ENCODE peak calls at places on chromosomes 12 and 14, in seven cellular contexts. G, H, V, E, O, Q and N are unnamed samples.

GRCh38 chr12:13177373-13177772 is 19.2 kb upstream of the EMP1 start:
- DNase-seq in E (no peak), O (no peak), H (no peak), G (no peak), Q (no peak), V (no peak), N (no peak)

GRCh38 chr14:90426663-90427062 is 29.8 kb downstream of the CALM1 start:
- DNase-seq in G (no peak), H (no peak), Q (no peak), V (no peak), E (peak; percentile 37), O (no peak), N (no peak)

GRCh38 chr12:10235761-10236631 is 23.3 kb downstream of the GABARAPL1 start:
- DNase-seq in G (no peak), H (no peak), Q (no peak), V (no peak), O (peak; percentile 43), E (peak; percentile 22), N (peak; percentile 47)

GRCh38 chr12:76143343-76144252 is 59.1 kb upstream of the NAP1L1 start:
- DNase-seq in Q (no peak), O (no peak), E (no peak), V (no peak), H (no peak), G (no peak), N (no peak)

GRCh38 chr12:122895290-122895689 is 634 bp downstream of the VPS37B start:
- DNase-seq in O (no peak), G (no peak), V (no peak), E (no peak), Q (no peak), H (no peak), N (no peak)

GRCh38 chr12:113030875-113031525 is 25.5 kb upstream of the DTX1 start:
- DNase-seq in Q (no peak), G (no peak), O (peak; percentile 52), E (peak; percentile 15), V (no peak), H (no peak), N (peak; percentile 70)

GRCh38 chr12:16884056-16884455 is 278.1 kb upstream of the LMO3 start:
- DNase-seq in V (no peak), H (no peak), O (no peak), Q (no peak), G (no peak), E (no peak), N (no peak)

GRCh38 chr14:70032016-70032415 is 152.8 kb downstream of the SMOC1 start:
- DNase-seq in Q (no peak), O (no peak), E (no peak), H (no peak), V (no peak), G (no peak), N (no peak)

GRCh38 chr12:1469063-1469462 is 125.3 kb downstream of the FBXL14 start:
- DNase-seq in Q (no peak), O (no peak), E (no peak), G (no peak), V (no peak), H (no peak), N (no peak)

GRCh38 chr12:6084261-6084968 is 40.1 kb downstream of the VWF start:
- DNase-seq in G (peak; percentile 54), O (peak; percentile 87), H (peak; percentile 39), Q (no peak), E (no peak), V (no peak), N (peak; percentile 83)

GRCh38 chr14:64923015-64923414 is 8.8 kb downstream of the CHURC1 start:
- DNase-seq in Q (no peak), G (no peak), O (no peak), H (no peak), E (no peak), V (no peak), N (no peak)

GRCh38 chr14:77059276-77059934 is 30.9 kb upstream of the IRF2BPL start:
- DNase-seq in G (peak; percentile 49), E (no peak), H (no peak), O (peak; percentile 90), Q (no peak), V (no peak), N (peak; percentile 74)

GRCh38 chr14:99659333-99659741 is 14.4 kb downstream of the HHIPL1 start:
- DNase-seq in H (no peak), Q (no peak), V (no peak), G (no peak), O (no peak), E (no peak), N (no peak)

GRCh38 chr12:112347521-112347920 is 34.7 kb downstream of the HECTD4 start:
- DNase-seq in V (no peak), E (no peak), G (no peak), Q (no peak), O (no peak), H (no peak), N (no peak)

GRCh38 chr14:50039734-50040400 is 76.5 kb downstream of the VCPKMT start:
- DNase-seq in Q (no peak), V (peak; percentile 85), O (peak; percentile 86), E (no peak), G (no peak), H (peak; percentile 76), N (peak; percentile 48)

GRCh38 chr12:132178314-132178713 is 34.1 kb downstream of the NOC4L start:
- DNase-seq in E (no peak), V (no peak), G (no peak), O (no peak), Q (no peak), H (no peak), N (no peak)

GRCh38 chr14:79659995-79660975 is 551.0 kb downstream of the DIO2 start:
- DNase-seq in E (no peak), H (no peak), G (no peak), Q (no peak), V (no peak), O (no peak), N (no peak)

GRCh38 chr14:91186515-91187066 is 57.9 kb downstream of the GPR68 start:
- DNase-seq in E (no peak), V (no peak), G (no peak), O (no peak), H (no peak), Q (no peak), N (no peak)

GRCh38 chr12:131606218-131606899 is 104.5 kb upstream of the SFSWAP start:
- DNase-seq in E (no peak), H (no peak), G (no peak), V (no peak), Q (no peak), O (no peak), N (no peak)

GRCh38 chr14:105690671-105691070 is 164.3 kb downstream of the TMEM121 start:
- DNase-seq in H (no peak), Q (no peak), O (no peak), E (no peak), V (no peak), G (no peak), N (no peak)

GRCh38 chr14:61297581-61297980 is 16.4 kb upstream of the TMEM30B start:
- DNase-seq in Q (no peak), G (no peak), V (no peak), H (no peak), O (no peak), E (no peak), N (no peak)

GRCh38 chr14:69316449-69317391 is 56.8 kb downstream of the GALNT16 start:
- DNase-seq in Q (peak; percentile 37), H (peak; percentile 77), V (peak; percentile 58), E (peak; percentile 51), G (peak; percentile 81), O (peak; percentile 86), N (peak; percentile 82)

GRCh38 chr14:23384364-23385080 is 7.7 kb downstream of the CMTM5 start:
- DNase-seq in V (no peak), O (no peak), G (no peak), E (no peak), H (no peak), Q (no peak), N (no peak)

GRCh38 chr14:75450381-75451276 is 22.8 kb downstream of the JDP2 start:
- DNase-seq in G (peak; percentile 68), O (peak; percentile 95), E (no peak), Q (peak; percentile 93), H (peak; percentile 86), V (peak; percentile 62), N (peak; percentile 84)

DNA sequence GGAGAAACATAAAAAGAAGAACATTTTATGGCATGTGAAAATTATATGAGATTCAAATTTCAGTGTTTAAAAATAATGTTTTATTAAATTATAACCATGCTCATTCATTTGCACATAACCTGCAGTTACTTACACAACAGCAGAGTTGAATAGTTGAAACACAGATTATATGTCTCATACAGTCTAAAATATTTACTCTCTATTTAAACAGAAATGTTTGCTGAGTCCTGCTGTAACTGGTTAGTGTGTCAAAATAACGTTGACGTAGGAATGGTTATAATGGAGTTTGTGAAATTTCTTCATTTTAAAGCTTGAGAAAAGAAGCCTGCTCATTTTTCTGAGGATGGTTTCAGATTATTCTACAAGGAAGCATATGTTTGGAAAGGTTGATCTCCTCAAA is 196.5 kb upstream of the GARIN2 start:
- DNase-seq in Q (no peak), H (no peak), G (no peak), O (no peak), V (no peak), E (no peak), N (no peak)
- H3K27ac ChIP-seq in Q (no peak overlapping the region), H (no peak overlapping the region), G (no peak overlapping the region), O (no peak overlapping the region), V (no peak overlapping the region), E (no peak overlapping the region), N (no peak overlapping the region)

GRCh38 chr14:104293851-104294627 is 155.7 kb downstream of the KIF26A start:
- DNase-seq in E (peak; percentile 38), O (no peak), Q (no peak), V (peak; percentile 41), H (peak; percentile 46), G (no peak), N (no peak)
- TF ChIP-seq CTCF in E (no peak), O (peak; percentile 42), Q (no peak), V (peak; percentile 23), H (no peak), G (no peak), N (no peak)

GRCh38 chr12:108482717-108483212 is 32.3 kb upstream of the FICD start:
- DNase-seq in E (no peak), O (no peak), H (no peak), V (no peak), G (no peak), Q (no peak), N (peak; percentile 49)
- H3K27ac ChIP-seq in E (no peak overlapping the region), O (no peak overlapping the region), H (no peak overlapping the region), V (no peak overlapping the region), G (no peak overlapping the region), Q (no peak overlapping the region), N (peak overlapping the region; percentile 74)

GRCh38 chr12:89861086-89861485 is 152.4 kb upstream of the ATP2B1 start:
- DNase-seq in E (no peak), V (no peak), Q (no peak), O (no peak), G (no peak), H (no peak), N (no peak)

GRCh38 chr12:89862511-89863331 is 154.1 kb upstream of the ATP2B1 start:
- DNase-seq in E (no peak), Q (peak; percentile 30), O (no peak), H (no peak), G (no peak), V (no peak), N (no peak)

GRCh38 chr12:89857652-89858274 is 149.1 kb upstream of the ATP2B1 start:
- DNase-seq in G (no peak), Q (no peak), O (no peak), V (no peak), H (no peak), E (no peak), N (no peak)

GRCh38 chr12:89858718-89859117 is 150.1 kb upstream of the ATP2B1 start:
- DNase-seq in H (no peak), O (no peak), V (no peak), E (no peak), G (no peak), Q (no peak), N (no peak)

GRCh38 chr12:89859513-89860220 is 151.0 kb upstream of the ATP2B1 start:
- DNase-seq in O (no peak), V (no peak), Q (no peak), G (no peak), H (no peak), E (no peak), N (no peak)
- TF ChIP-seq CTCF in O (no peak), V (no peak), Q (no peak), G (no peak), H (no peak), E (no peak), N (no peak)